ENCODE peak calls at places on chromosomes 6 and 20, in ten cellular contexts. V is CD8-positive, alpha-beta T cell; G is AG04450; A is AG09309; L is suprapubic skin; Q is AG10803; X is breast epithelium; Z is endodermal cell; N is HepG2; H is BJ. R is an unnamed sample.

GRCh38 chr6:79408598-79408997 is 128.6 kb downstream of the LCA5 start:
- DNase-seq in N (no peak), G (no peak), A (no peak), L (no peak), X (no peak), Q (no peak), Z (no peak), H (no peak), V (no peak), R (no peak)

GRCh38 chr6:141562801-141563763 is 569.6 kb upstream of the GJE1 start:
- DNase-seq in L (peak), Q (peak), A (peak), N (peak), Z (peak), G (peak), H (peak), X (peak), V (peak), R (peak)

GRCh38 chr6:155614606-155615005 is 159.0 kb upstream of the NOX3 start:
- DNase-seq in A (no peak), N (no peak), H (no peak), X (no peak), V (no peak), Q (no peak), Z (no peak), L (no peak), G (no peak), R (no peak)

GRCh38 chr6:148998704-148999103 is 251.9 kb downstream of the UST start:
- DNase-seq in L (no peak), Z (no peak), Q (peak), H (no peak), A (no peak), X (no peak), G (no peak), V (no peak), N (no peak), R (no peak)

GRCh38 chr6:30915591-30915946 is 1.5 kb downstream of the VARS2 start:
- DNase-seq in A (peak), G (peak), H (no peak), N (peak), L (no peak), Q (peak), X (no peak), V (no peak), Z (peak), R (peak)

GRCh38 chr20:32336918-32337347 is 21.2 kb upstream of the ASXL1 start:
- DNase-seq in N (peak), V (no peak), H (no peak), X (no peak), Q (peak), L (no peak), G (no peak), A (no peak), Z (no peak), R (no peak)

GRCh38 chr6:70398783-70399730 is 14.3 kb upstream of the FAM135A start:
- DNase-seq in N (peak), L (no peak), Z (no peak), V (no peak), A (no peak), X (no peak), H (no peak), Q (peak), G (no peak), R (peak)

GRCh38 chr20:10356628-10357027 is 77.4 kb downstream of the MKKS start:
- DNase-seq in H (no peak), Q (no peak), Z (no peak), N (no peak), X (no peak), L (no peak), V (no peak), A (no peak), G (no peak), R (no peak)

GRCh38 chr20:5353624-5354496 is 37.1 kb upstream of the PROKR2 start:
- DNase-seq in Z (no peak), Q (peak), V (no peak), H (peak), A (peak), N (no peak), L (no peak), X (no peak), G (no peak), R (peak)

GRCh38 chr6:138800377-138801150 is 4.7 kb downstream of the ECT2L start:
- DNase-seq in N (no peak), X (no peak), Q (no peak), A (no peak), V (no peak), Z (peak), G (no peak), L (no peak), H (no peak), R (no peak)

GRCh38 chr6:106557837-106558236 is 71.5 kb downstream of the RTN4IP1 start:
- DNase-seq in V (no peak), N (peak), L (no peak), G (no peak), Q (no peak), H (no peak), Z (no peak), A (no peak), X (no peak), R (no peak)

GRCh38 chr6:82363368-82364086 is at the start of gene TPBG:
- DNase-seq in X (peak), L (peak), G (peak), H (no peak), A (peak), N (peak), Z (peak), V (no peak), Q (peak), R (peak)

GRCh38 chr6:18155864-18156396 is 708 bp downstream of the KDM1B start:
- DNase-seq in L (peak), Q (peak), V (peak), H (no peak), A (no peak), Z (peak), G (no peak), N (peak), X (peak), R (peak)

GRCh38 chr20:10949930-10950783 is 276.4 kb upstream of the JAG1 start:
- DNase-seq in V (no peak), A (no peak), N (peak), X (no peak), Z (no peak), G (no peak), L (no peak), H (no peak), Q (no peak), R (no peak)

GRCh38 chr20:49615401-49616153 is 47.6 kb upstream of the PTGIS start:
- DNase-seq in Z (peak), V (no peak), L (no peak), Q (no peak), G (no peak), X (no peak), A (no peak), N (peak), H (no peak), R (peak)

DNA sequence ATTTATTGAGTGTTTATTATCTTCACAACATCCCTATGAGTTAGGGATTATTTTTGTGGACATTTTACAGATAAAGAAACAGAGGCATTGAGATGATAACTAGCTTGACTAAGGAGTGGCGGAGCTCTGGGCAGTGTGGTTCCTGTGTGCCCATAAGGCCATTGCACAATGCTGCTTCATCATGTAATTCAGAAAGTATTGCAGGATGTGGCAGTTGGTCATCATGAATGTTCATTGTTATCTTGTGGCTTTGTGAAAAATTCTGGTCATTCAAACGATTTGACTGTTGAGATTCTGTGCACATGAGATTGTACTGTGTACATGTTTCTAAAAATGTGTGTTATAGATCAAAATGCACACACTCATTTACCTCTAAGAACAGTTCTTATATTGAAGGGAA is 150.8 kb downstream of the ESR1 start:
- DNase-seq in X (no peak), N (no peak), Z (no peak), A (peak), Q (peak), G (no peak), H (no peak), L (no peak), V (no peak), R (peak)
- TF ChIP-seq CTCF in X (no peak), N (no peak), Z (no peak), A (peak), Q (no peak), G (no peak), H (no peak), L (no peak), V (no peak), R (no peak)

GRCh38 chr20:1308067-1308701 is 20.8 kb downstream of the SDCBP2 start:
- DNase-seq in Z (no peak), Q (no peak), A (no peak), L (no peak), X (no peak), V (no peak), H (no peak), N (no peak), G (no peak), R (no peak)

GRCh38 chr20:1310506-1311190 is 18.3 kb downstream of the SDCBP2 start:
- DNase-seq in L (no peak), N (no peak), H (no peak), V (no peak), Q (no peak), X (no peak), A (no peak), G (no peak), Z (no peak), R (no peak)

GRCh38 chr20:1310087-1310486 is 18.9 kb downstream of the SDCBP2 start:
- DNase-seq in G (no peak), V (no peak), N (no peak), Q (no peak), L (no peak), X (no peak), Z (no peak), A (no peak), H (no peak), R (no peak)

GRCh38 chr20:1308702-1309095 is 20.2 kb downstream of the SDCBP2 start:
- DNase-seq in A (no peak), V (no peak), X (no peak), N (no peak), G (no peak), H (no peak), L (no peak), Z (no peak), Q (no peak), R (no peak)

DNA sequence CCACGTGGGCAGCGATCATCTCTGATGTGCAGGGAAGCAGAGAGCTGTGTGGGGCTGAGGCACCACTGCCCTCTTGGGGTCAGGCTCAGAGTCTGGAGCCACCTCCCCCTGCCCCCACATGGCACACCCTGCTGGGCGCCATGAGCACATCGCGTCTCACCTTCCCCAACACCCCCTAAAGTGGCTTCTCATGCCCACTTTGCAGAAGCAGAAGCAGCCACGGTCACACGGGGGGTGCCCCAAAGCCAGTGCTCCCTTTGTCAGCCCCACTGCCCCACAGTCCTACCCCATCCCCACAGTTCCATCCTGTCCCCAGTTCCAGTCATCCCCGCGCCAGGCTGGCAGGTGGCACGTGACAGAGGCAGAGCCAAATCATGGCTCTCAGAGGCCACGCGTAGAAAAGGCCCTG is 19.5 kb downstream of the SDCBP2 start:
- DNase-seq in V (no peak), X (no peak), Z (peak), H (no peak), Q (no peak), L (no peak), N (no peak), G (no peak), A (no peak), R (no peak)
- TF ChIP-seq CTCF in V (no peak), X (no peak), Z (peak), H (no peak), Q (no peak), L (no peak), N (no peak), G (no peak), A (no peak), R (peak)

GRCh38 chr6:43814865-43815264 is 44.9 kb downstream of the VEGFA start:
- DNase-seq in N (no peak), X (no peak), H (no peak), A (no peak), L (no peak), Z (no peak), G (no peak), V (no peak), Q (no peak), R (no peak)

GRCh38 chr6:43820486-43820885 is 50.5 kb downstream of the VEGFA start:
- DNase-seq in L (no peak), H (no peak), N (no peak), V (no peak), Z (no peak), G (no peak), X (no peak), A (no peak), Q (no peak), R (no peak)

GRCh38 chr6:43814111-43814510 is 44.1 kb downstream of the VEGFA start:
- DNase-seq in Q (no peak), X (no peak), A (no peak), L (no peak), G (no peak), H (no peak), Z (no peak), N (no peak), V (no peak), R (no peak)

GRCh38 chr6:43821101-43821886 is 51.3 kb downstream of the VEGFA start:
- DNase-seq in Q (no peak), L (no peak), N (no peak), A (no peak), H (no peak), Z (no peak), V (no peak), G (no peak), X (no peak), R (no peak)

GRCh38 chr6:43817192-43817591 is 47.2 kb downstream of the VEGFA start:
- DNase-seq in Q (peak), V (peak), N (peak), G (no peak), H (no peak), Z (peak), X (no peak), A (no peak), L (no peak), R (peak)
- TF ChIP-seq CTCF in Q (peak), V (no peak), N (peak), G (peak), H (peak), Z (peak), X (no peak), A (peak), L (no peak), R (peak)

GRCh38 chr6:169118346-169118830 is 135.3 kb downstream of the THBS2 start:
- DNase-seq in A (no peak), Z (no peak), L (no peak), G (no peak), Q (no peak), H (no peak), V (no peak), X (no peak), N (no peak), R (no peak)

GRCh38 chr6:169117663-169118062 is 136.0 kb downstream of the THBS2 start:
- DNase-seq in Z (no peak), G (no peak), X (no peak), L (no peak), Q (no peak), V (no peak), H (no peak), A (no peak), N (no peak), R (no peak)

GRCh38 chr6:169115632-169116031 is 138.0 kb downstream of the THBS2 start:
- DNase-seq in L (no peak), X (no peak), A (no peak), N (no peak), G (no peak), V (no peak), Z (no peak), H (no peak), Q (peak), R (no peak)

GRCh38 chr6:169119669-169120068 is 134.0 kb downstream of the THBS2 start:
- DNase-seq in A (no peak), H (no peak), N (no peak), G (no peak), L (no peak), X (no peak), Q (no peak), V (no peak), Z (no peak), R (no peak)

DNA sequence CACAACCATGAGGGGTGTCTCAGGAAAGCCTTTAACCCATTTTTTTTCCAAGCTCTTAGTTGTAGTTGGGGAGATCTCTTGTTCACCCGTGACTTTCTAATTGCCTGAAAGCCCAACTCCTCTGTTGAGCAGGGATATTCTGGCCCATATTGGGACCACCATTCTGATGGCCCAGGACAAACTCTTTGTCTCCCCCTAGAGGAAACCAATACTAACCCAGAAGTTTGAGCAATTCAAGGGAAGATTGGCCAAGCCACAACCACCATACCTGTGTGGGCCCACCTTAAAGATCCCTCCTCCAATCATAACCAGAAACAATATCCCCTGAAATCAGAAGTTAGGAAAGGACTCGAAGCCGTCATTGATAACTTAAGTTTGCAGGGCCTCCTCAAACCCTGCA is 132.6 kb downstream of the THBS2 start:
- DNase-seq in V (no peak), A (no peak), Q (no peak), G (no peak), L (no peak), Z (no peak), X (no peak), N (no peak), H (no peak), R (no peak)
- TF ChIP-seq CTCF in V (no peak), A (no peak), Q (no peak), G (no peak), L (no peak), Z (peak), X (no peak), N (no peak), H (no peak), R (peak)

DNA sequence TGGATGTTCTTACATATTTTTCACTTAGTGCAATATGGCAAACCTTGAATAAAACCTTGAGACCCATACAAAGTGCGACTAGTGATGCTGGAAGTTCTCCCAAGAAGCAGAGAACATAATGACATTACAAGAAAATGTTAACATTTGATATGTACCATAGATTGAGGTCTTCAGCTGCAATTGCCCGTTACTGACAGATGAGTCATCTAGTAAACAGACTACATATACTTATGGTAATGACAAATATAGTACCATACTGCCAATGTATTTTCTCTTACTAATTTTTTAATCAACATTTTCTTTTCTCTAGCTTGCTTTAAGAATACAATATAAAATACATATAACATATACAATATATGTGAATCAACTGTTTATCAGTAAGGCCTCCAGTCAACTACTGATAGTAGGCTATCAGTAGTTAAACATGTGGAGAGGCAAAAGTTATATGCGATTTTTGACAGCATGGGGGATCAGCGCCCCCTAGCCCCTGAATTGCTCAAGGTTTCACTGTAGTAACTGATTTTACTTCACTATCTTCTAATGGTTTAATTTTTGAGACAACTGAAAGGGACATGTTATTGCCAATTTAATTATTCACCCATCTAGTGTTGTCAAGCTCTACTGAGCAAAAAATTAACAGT is 166.7 kb upstream of the ADGRB3 start:
- DNase-seq in H (no peak), Q (no peak), Z (peak), A (no peak), G (no peak), X (no peak), N (no peak), L (no peak), V (no peak), R (no peak)
- TF ChIP-seq CTCF in H (no peak), Q (no peak), Z (peak), A (no peak), G (peak), X (no peak), N (peak), L (no peak), V (no peak), R (no peak)

GRCh38 chr6:105536961-105537360 is 134.1 kb upstream of the PREP start:
- DNase-seq in G (no peak), H (no peak), N (no peak), L (no peak), A (no peak), V (no peak), Q (no peak), Z (no peak), X (no peak), R (no peak)
- TF ChIP-seq CTCF in G (no peak), H (no peak), N (no peak), L (no peak), A (no peak), V (no peak), Q (no peak), Z (no peak), X (no peak), R (no peak)

GRCh38 chr20:20664795-20665194 is 47.6 kb downstream of the RALGAPA2 start:
- DNase-seq in N (peak), Z (no peak), X (no peak), V (no peak), A (no peak), G (no peak), L (no peak), H (no peak), Q (no peak), R (peak)
- TF ChIP-seq CTCF in N (peak), Z (peak), X (no peak), V (peak), A (peak), G (no peak), L (peak), H (no peak), Q (peak), R (peak)

DNA sequence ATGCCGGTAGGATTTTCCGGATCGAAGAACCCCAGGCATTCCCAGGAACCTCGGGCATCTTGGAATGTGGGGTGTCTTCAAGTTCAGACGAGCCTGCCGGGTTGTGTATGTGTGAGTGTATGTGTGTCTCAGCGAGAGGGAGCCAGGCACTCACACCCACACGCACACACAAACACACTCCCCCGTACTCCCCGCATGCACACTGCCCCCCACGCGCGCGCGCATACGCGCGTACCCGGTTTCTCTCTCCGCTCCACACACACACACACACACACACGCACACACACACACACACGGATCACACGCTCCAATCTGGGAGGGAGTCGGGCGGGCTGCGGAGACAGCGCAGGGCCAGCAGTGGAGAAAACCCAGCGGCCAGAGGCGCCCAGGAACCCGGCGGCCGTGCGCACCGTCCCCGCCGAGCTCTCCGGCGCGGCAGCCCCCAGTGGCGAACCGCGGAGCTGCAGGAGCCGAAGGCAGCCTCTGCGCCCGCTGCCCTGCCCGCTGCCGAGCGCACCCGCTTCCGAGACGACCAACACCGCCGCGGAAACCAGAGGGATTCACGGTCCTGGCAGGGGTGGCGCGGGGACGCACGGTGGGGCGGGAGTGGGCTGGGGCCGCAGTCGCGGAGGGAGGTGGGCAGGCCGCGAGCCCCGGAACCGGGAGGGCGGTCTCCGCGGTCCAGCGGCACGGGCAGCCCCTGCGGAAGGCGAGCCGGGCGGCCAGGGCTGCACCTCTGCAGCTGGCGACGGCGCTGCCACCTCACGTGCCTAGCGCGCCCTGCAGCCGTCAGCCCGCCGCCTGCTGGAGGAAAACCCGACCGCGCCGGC is at the start of gene LRFN2:
- DNase-seq in A (peak), X (peak), Z (peak), H (no peak), G (peak), L (peak), V (peak), Q (peak), N (peak), R (peak)
- TF ChIP-seq CTCF in A (peak), X (peak), Z (peak), H (peak), G (peak), L (peak), V (peak), Q (peak), N (peak), R (peak)

GRCh38 chr20:63978319-63979220 is 872 bp downstream of the SAMD10 start:
- DNase-seq in L (peak), N (peak), H (no peak), A (no peak), Z (peak), V (peak), G (no peak), X (peak), Q (peak), R (no peak)
- TF ChIP-seq CTCF in L (no peak), N (peak), H (no peak), A (no peak), Z (no peak), V (no peak), G (no peak), X (no peak), Q (no peak), R (no peak)